ENCODE peak calls at places on chromosomes 12 and 14, in nine cellular contexts. One of them, this sample, is unnamed.

GRCh38 chr14:102875652-102876051 is 46.8 kb upstream of the AMN start:
- DNase-seq in body of pancreas: no peak
- DNase-seq in fibroblast of the aortic adventitia: no peak
- DNase-seq in COLO829: no peak
- DNase-seq in activated CD8-positive, alpha-beta memory T cell treated with anti-CD3 and anti-CD28 coated beads for 48 hours: no peak
- DNase-seq in mucosa of descending colon: no peak
- DNase-seq in OCI-M1: no peak
- DNase-seq in HEK293T: no peak
- DNase-seq in OCI-LY7: no peak
- DNase-seq in this sample: no peak

GRCh38 chr14:68135566-68135965 is 316.0 kb downstream of the RAD51B start:
- DNase-seq in mucosa of descending colon: no peak
- DNase-seq in fibroblast of the aortic adventitia: peak
- DNase-seq in COLO829: no peak
- DNase-seq in body of pancreas: no peak
- DNase-seq in OCI-LY7: no peak
- DNase-seq in OCI-M1: no peak
- DNase-seq in HEK293T: no peak
- DNase-seq in activated CD8-positive, alpha-beta memory T cell treated with anti-CD3 and anti-CD28 coated beads for 48 hours: no peak
- DNase-seq in this sample: no peak

GRCh38 chr12:116982721-116983502 is 72.2 kb downstream of the FBXW8 start:
- DNase-seq in activated CD8-positive, alpha-beta memory T cell treated with anti-CD3 and anti-CD28 coated beads for 48 hours: no peak
- DNase-seq in HEK293T: no peak
- DNase-seq in OCI-LY7: no peak
- DNase-seq in fibroblast of the aortic adventitia: peak
- DNase-seq in OCI-M1: no peak
- DNase-seq in COLO829: no peak
- DNase-seq in mucosa of descending colon: no peak
- DNase-seq in body of pancreas: no peak
- DNase-seq in this sample: no peak

GRCh38 chr14:28301179-28301578 is 465.4 kb upstream of the FOXG1 start:
- DNase-seq in body of pancreas: no peak
- DNase-seq in OCI-M1: no peak
- DNase-seq in activated CD8-positive, alpha-beta memory T cell treated with anti-CD3 and anti-CD28 coated beads for 48 hours: no peak
- DNase-seq in HEK293T: no peak
- DNase-seq in COLO829: no peak
- DNase-seq in fibroblast of the aortic adventitia: no peak
- DNase-seq in mucosa of descending colon: no peak
- DNase-seq in OCI-LY7: no peak
- DNase-seq in this sample: no peak

GRCh38 chr14:51035611-51036192 is 59.2 kb downstream of the TRIM9 start:
- DNase-seq in mucosa of descending colon: no peak
- DNase-seq in activated CD8-positive, alpha-beta memory T cell treated with anti-CD3 and anti-CD28 coated beads for 48 hours: no peak
- DNase-seq in fibroblast of the aortic adventitia: no peak
- DNase-seq in body of pancreas: no peak
- DNase-seq in OCI-LY7: no peak
- DNase-seq in COLO829: no peak
- DNase-seq in OCI-M1: no peak
- DNase-seq in HEK293T: no peak
- DNase-seq in this sample: no peak

GRCh38 chr12:43836455-43836989 is 641 bp downstream of the TMEM117 start:
- DNase-seq in body of pancreas: peak
- DNase-seq in OCI-M1: peak
- DNase-seq in COLO829: peak
- DNase-seq in fibroblast of the aortic adventitia: peak
- DNase-seq in mucosa of descending colon: no peak
- DNase-seq in OCI-LY7: no peak
- DNase-seq in HEK293T: no peak
- DNase-seq in activated CD8-positive, alpha-beta memory T cell treated with anti-CD3 and anti-CD28 coated beads for 48 hours: no peak
- DNase-seq in this sample: no peak

GRCh38 chr14:102949801-102950451 is 27.5 kb downstream of the AMN start:
- DNase-seq in COLO829: no peak
- DNase-seq in activated CD8-positive, alpha-beta memory T cell treated with anti-CD3 and anti-CD28 coated beads for 48 hours: no peak
- DNase-seq in fibroblast of the aortic adventitia: peak
- DNase-seq in OCI-LY7: no peak
- DNase-seq in HEK293T: no peak
- DNase-seq in mucosa of descending colon: peak
- DNase-seq in body of pancreas: peak
- DNase-seq in OCI-M1: no peak
- DNase-seq in this sample: no peak

GRCh38 chr12:103632554-103633216 is 45.6 kb downstream of the STAB2 start:
- DNase-seq in OCI-M1: peak
- DNase-seq in fibroblast of the aortic adventitia: peak
- DNase-seq in activated CD8-positive, alpha-beta memory T cell treated with anti-CD3 and anti-CD28 coated beads for 48 hours: peak
- DNase-seq in COLO829: peak
- DNase-seq in mucosa of descending colon: peak
- DNase-seq in body of pancreas: peak
- DNase-seq in HEK293T: peak
- DNase-seq in OCI-LY7: peak
- DNase-seq in this sample: peak

GRCh38 chr12:68867606-68868005 is 59.6 kb downstream of the MDM2 start:
- DNase-seq in body of pancreas: no peak
- DNase-seq in mucosa of descending colon: no peak
- DNase-seq in OCI-LY7: no peak
- DNase-seq in fibroblast of the aortic adventitia: no peak
- DNase-seq in OCI-M1: no peak
- DNase-seq in COLO829: no peak
- DNase-seq in activated CD8-positive, alpha-beta memory T cell treated with anti-CD3 and anti-CD28 coated beads for 48 hours: no peak
- DNase-seq in HEK293T: no peak
- DNase-seq in this sample: no peak

GRCh38 chr12:64674367-64674922 is 64.2 kb downstream of the RASSF3 start:
- DNase-seq in body of pancreas: no peak
- DNase-seq in COLO829: no peak
- DNase-seq in fibroblast of the aortic adventitia: no peak
- DNase-seq in OCI-LY7: peak
- DNase-seq in activated CD8-positive, alpha-beta memory T cell treated with anti-CD3 and anti-CD28 coated beads for 48 hours: no peak
- DNase-seq in mucosa of descending colon: no peak
- DNase-seq in OCI-M1: no peak
- DNase-seq in HEK293T: no peak
- DNase-seq in this sample: no peak

GRCh38 chr12:41589878-41590277 is 401.8 kb downstream of the PDZRN4 start:
- DNase-seq in OCI-M1: no peak
- DNase-seq in body of pancreas: no peak
- DNase-seq in mucosa of descending colon: no peak
- DNase-seq in OCI-LY7: no peak
- DNase-seq in HEK293T: no peak
- DNase-seq in COLO829: no peak
- DNase-seq in fibroblast of the aortic adventitia: no peak
- DNase-seq in activated CD8-positive, alpha-beta memory T cell treated with anti-CD3 and anti-CD28 coated beads for 48 hours: no peak
- DNase-seq in this sample: no peak

GRCh38 chr14:72946491-72946890 is 20.2 kb downstream of the DCAF4 start:
- DNase-seq in OCI-LY7: no peak
- DNase-seq in OCI-M1: no peak
- DNase-seq in fibroblast of the aortic adventitia: no peak
- DNase-seq in COLO829: no peak
- DNase-seq in HEK293T: no peak
- DNase-seq in body of pancreas: no peak
- DNase-seq in mucosa of descending colon: no peak
- DNase-seq in activated CD8-positive, alpha-beta memory T cell treated with anti-CD3 and anti-CD28 coated beads for 48 hours: no peak
- DNase-seq in this sample: no peak

GRCh38 chr12:14885718-14886201 is at the start of gene MGP:
- DNase-seq in activated CD8-positive, alpha-beta memory T cell treated with anti-CD3 and anti-CD28 coated beads for 48 hours: no peak
- DNase-seq in body of pancreas: peak
- DNase-seq in COLO829: no peak
- DNase-seq in OCI-M1: peak
- DNase-seq in fibroblast of the aortic adventitia: peak
- DNase-seq in mucosa of descending colon: no peak
- DNase-seq in OCI-LY7: no peak
- DNase-seq in HEK293T: no peak
- DNase-seq in this sample: peak

GRCh38 chr12:109542014-109542413 is 31.3 kb downstream of the MMAB start:
- DNase-seq in mucosa of descending colon: no peak
- DNase-seq in fibroblast of the aortic adventitia: peak
- DNase-seq in activated CD8-positive, alpha-beta memory T cell treated with anti-CD3 and anti-CD28 coated beads for 48 hours: no peak
- DNase-seq in HEK293T: no peak
- DNase-seq in OCI-M1: no peak
- DNase-seq in OCI-LY7: no peak
- DNase-seq in COLO829: no peak
- DNase-seq in body of pancreas: no peak
- DNase-seq in this sample: no peak

GRCh38 chr12:20483776-20484175 is 115.4 kb downstream of the PDE3A start:
- DNase-seq in HEK293T: no peak
- DNase-seq in OCI-LY7: no peak
- DNase-seq in COLO829: no peak
- DNase-seq in activated CD8-positive, alpha-beta memory T cell treated with anti-CD3 and anti-CD28 coated beads for 48 hours: no peak
- DNase-seq in body of pancreas: no peak
- DNase-seq in OCI-M1: no peak
- DNase-seq in fibroblast of the aortic adventitia: peak
- DNase-seq in mucosa of descending colon: no peak
- DNase-seq in this sample: no peak

GRCh38 chr12:74747305-74747704 is 209.7 kb downstream of the ATXN7L3B start:
- DNase-seq in body of pancreas: no peak
- DNase-seq in HEK293T: no peak
- DNase-seq in OCI-M1: peak
- DNase-seq in COLO829: no peak
- DNase-seq in OCI-LY7: no peak
- DNase-seq in fibroblast of the aortic adventitia: peak
- DNase-seq in activated CD8-positive, alpha-beta memory T cell treated with anti-CD3 and anti-CD28 coated beads for 48 hours: no peak
- DNase-seq in mucosa of descending colon: no peak
- DNase-seq in this sample: no peak

GRCh38 chr14:23573384-23573783 is 5.2 kb downstream of the JPH4 start:
- DNase-seq in body of pancreas: peak
- DNase-seq in OCI-LY7: no peak
- DNase-seq in activated CD8-positive, alpha-beta memory T cell treated with anti-CD3 and anti-CD28 coated beads for 48 hours: no peak
- DNase-seq in mucosa of descending colon: no peak
- DNase-seq in COLO829: no peak
- DNase-seq in fibroblast of the aortic adventitia: no peak
- DNase-seq in OCI-M1: no peak
- DNase-seq in HEK293T: no peak
- DNase-seq in this sample: no peak

GRCh38 chr12:113724703-113725556 is 241.2 kb downstream of the RBM19 start:
- DNase-seq in mucosa of descending colon: no peak
- DNase-seq in OCI-M1: no peak
- DNase-seq in fibroblast of the aortic adventitia: no peak
- DNase-seq in OCI-LY7: no peak
- DNase-seq in COLO829: no peak
- DNase-seq in HEK293T: peak
- DNase-seq in activated CD8-positive, alpha-beta memory T cell treated with anti-CD3 and anti-CD28 coated beads for 48 hours: no peak
- DNase-seq in body of pancreas: no peak
- DNase-seq in this sample: no peak

GRCh38 chr14:20657216-20658211 is 16.0 kb upstream of the OR6S1 start:
- DNase-seq in OCI-M1: peak
- DNase-seq in fibroblast of the aortic adventitia: no peak
- DNase-seq in mucosa of descending colon: no peak
- DNase-seq in body of pancreas: no peak
- DNase-seq in activated CD8-positive, alpha-beta memory T cell treated with anti-CD3 and anti-CD28 coated beads for 48 hours: no peak
- DNase-seq in HEK293T: peak
- DNase-seq in OCI-LY7: no peak
- DNase-seq in COLO829: peak
- DNase-seq in this sample: no peak

GRCh38 chr12:75650989-75651695 is 139.7 kb upstream of the KRR1 start:
- DNase-seq in OCI-LY7: no peak
- DNase-seq in COLO829: no peak
- DNase-seq in fibroblast of the aortic adventitia: peak
- DNase-seq in HEK293T: no peak
- DNase-seq in OCI-M1: no peak
- DNase-seq in mucosa of descending colon: no peak
- DNase-seq in body of pancreas: no peak
- DNase-seq in activated CD8-positive, alpha-beta memory T cell treated with anti-CD3 and anti-CD28 coated beads for 48 hours: no peak
- DNase-seq in this sample: no peak

GRCh38 chr12:95088339-95088738 is 14.9 kb upstream of the NR2C1 start:
- DNase-seq in body of pancreas: no peak
- DNase-seq in activated CD8-positive, alpha-beta memory T cell treated with anti-CD3 and anti-CD28 coated beads for 48 hours: no peak
- DNase-seq in OCI-LY7: no peak
- DNase-seq in HEK293T: no peak
- DNase-seq in fibroblast of the aortic adventitia: no peak
- DNase-seq in mucosa of descending colon: no peak
- DNase-seq in OCI-M1: no peak
- DNase-seq in COLO829: no peak
- DNase-seq in this sample: no peak

GRCh38 chr12:39037115-39037514 is 131.7 kb upstream of the CPNE8 start:
- DNase-seq in body of pancreas: no peak
- DNase-seq in HEK293T: peak
- DNase-seq in fibroblast of the aortic adventitia: no peak
- DNase-seq in activated CD8-positive, alpha-beta memory T cell treated with anti-CD3 and anti-CD28 coated beads for 48 hours: no peak
- DNase-seq in mucosa of descending colon: no peak
- DNase-seq in COLO829: no peak
- DNase-seq in OCI-M1: no peak
- DNase-seq in OCI-LY7: no peak
- DNase-seq in this sample: no peak

GRCh38 chr12:40907115-40907521 is 214.9 kb downstream of the CNTN1 start:
- DNase-seq in OCI-M1: peak
- DNase-seq in OCI-LY7: no peak
- DNase-seq in activated CD8-positive, alpha-beta memory T cell treated with anti-CD3 and anti-CD28 coated beads for 48 hours: no peak
- DNase-seq in body of pancreas: no peak
- DNase-seq in COLO829: no peak
- DNase-seq in mucosa of descending colon: no peak
- DNase-seq in fibroblast of the aortic adventitia: no peak
- DNase-seq in HEK293T: no peak
- DNase-seq in this sample: no peak

GRCh38 chr12:114668151-114668891 is 15.7 kb downstream of the TBX3 start:
- DNase-seq in HEK293T: peak
- DNase-seq in fibroblast of the aortic adventitia: peak
- DNase-seq in OCI-M1: no peak
- DNase-seq in mucosa of descending colon: peak
- DNase-seq in body of pancreas: peak
- DNase-seq in COLO829: peak
- DNase-seq in activated CD8-positive, alpha-beta memory T cell treated with anti-CD3 and anti-CD28 coated beads for 48 hours: no peak
- DNase-seq in OCI-LY7: no peak
- DNase-seq in this sample: peak

GRCh38 chr14:55356913-55357312 is 54.7 kb downstream of the ATG14 start:
- DNase-seq in body of pancreas: no peak
- DNase-seq in HEK293T: no peak
- DNase-seq in COLO829: no peak
- DNase-seq in mucosa of descending colon: no peak
- DNase-seq in OCI-M1: no peak
- DNase-seq in activated CD8-positive, alpha-beta memory T cell treated with anti-CD3 and anti-CD28 coated beads for 48 hours: no peak
- DNase-seq in OCI-LY7: no peak
- DNase-seq in fibroblast of the aortic adventitia: no peak
- DNase-seq in this sample: no peak

GRCh38 chr12:1878695-1879094 is 39.8 kb downstream of the CACNA2D4 start:
- DNase-seq in COLO829: no peak
- DNase-seq in OCI-LY7: no peak
- DNase-seq in activated CD8-positive, alpha-beta memory T cell treated with anti-CD3 and anti-CD28 coated beads for 48 hours: no peak
- DNase-seq in HEK293T: peak
- DNase-seq in mucosa of descending colon: no peak
- DNase-seq in body of pancreas: no peak
- DNase-seq in fibroblast of the aortic adventitia: no peak
- DNase-seq in OCI-M1: no peak
- DNase-seq in this sample: no peak

GRCh38 chr14:54738009-54738408 is 164.6 kb downstream of the GCH1 start:
- DNase-seq in COLO829: no peak
- DNase-seq in mucosa of descending colon: no peak
- DNase-seq in body of pancreas: no peak
- DNase-seq in OCI-M1: no peak
- DNase-seq in OCI-LY7: no peak
- DNase-seq in activated CD8-positive, alpha-beta memory T cell treated with anti-CD3 and anti-CD28 coated beads for 48 hours: no peak
- DNase-seq in HEK293T: no peak
- DNase-seq in fibroblast of the aortic adventitia: no peak
- DNase-seq in this sample: no peak

GRCh38 chr14:81519200-81519998 is 14.3 kb downstream of the SEL1L start:
- DNase-seq in COLO829: peak
- DNase-seq in body of pancreas: no peak
- DNase-seq in mucosa of descending colon: no peak
- DNase-seq in HEK293T: no peak
- DNase-seq in OCI-LY7: no peak
- DNase-seq in OCI-M1: peak
- DNase-seq in activated CD8-positive, alpha-beta memory T cell treated with anti-CD3 and anti-CD28 coated beads for 48 hours: no peak
- DNase-seq in fibroblast of the aortic adventitia: no peak
- DNase-seq in this sample: no peak

GRCh38 chr12:13313886-13314285 is 117.4 kb downstream of the EMP1 start:
- DNase-seq in fibroblast of the aortic adventitia: no peak
- DNase-seq in OCI-LY7: no peak
- DNase-seq in body of pancreas: no peak
- DNase-seq in OCI-M1: no peak
- DNase-seq in COLO829: no peak
- DNase-seq in mucosa of descending colon: no peak
- DNase-seq in HEK293T: no peak
- DNase-seq in activated CD8-positive, alpha-beta memory T cell treated with anti-CD3 and anti-CD28 coated beads for 48 hours: no peak
- DNase-seq in this sample: no peak